ENCODE peak calls at places on chromosomes 16 and 17, in four cellular contexts. Q is pancreas, M is astrocyte of the spinal cord, K is BE2C. P is an unnamed sample.

GRCh38 chr16:84950906-84951305 is 60.4 kb downstream of the ZDHHC7 start:
- DNase-seq in M (no peak), K (peak; percentile 54), Q (no peak), P (peak; percentile 20)

GRCh38 chr16:48003226-48003907 is 152.4 kb downstream of the ABCC12 start:
- DNase-seq in Q (no peak), M (no peak), K (no peak), P (no peak)

GRCh38 chr17:81254955-81255717 is 16.0 kb downstream of the NDUFAF8 start:
- DNase-seq in K (peak; percentile 88), M (peak; percentile 79), Q (peak; percentile 76), P (peak; percentile 35)

GRCh38 chr17:15510361-15510760 is 42.9 kb upstream of the CDRT4 start:
- DNase-seq in M (peak; percentile 76), K (no peak), Q (no peak), P (no peak)

GRCh38 chr17:28499366-28499668 is 6.8 kb upstream of the FOXN1 start:
- DNase-seq in K (no peak), M (no peak), Q (no peak), P (no peak)

GRCh38 chr17:27475070-27475673 is 18.9 kb downstream of the KSR1 start:
- DNase-seq in M (no peak), Q (peak; percentile 42), K (no peak), P (no peak)

GRCh38 chr16:529012-529575 is 1.6 kb downstream of the CAPN15 start:
- DNase-seq in M (no peak), Q (no peak), K (no peak), P (no peak)

GRCh38 chr17:72358465-72358864 is 237.6 kb downstream of the SOX9 start:
- DNase-seq in K (no peak), Q (no peak), M (peak; percentile 73), P (peak; percentile 46)

GRCh38 chr16:11240636-11241473 is 15.1 kb downstream of the SOCS1 start:
- DNase-seq in M (no peak), Q (no peak), K (no peak), P (no peak)

GRCh38 chr16:75320435-75320834 is 69.0 kb upstream of the BCAR1 start:
- DNase-seq in Q (no peak), K (no peak), M (no peak), P (peak; percentile 18)

DNA sequence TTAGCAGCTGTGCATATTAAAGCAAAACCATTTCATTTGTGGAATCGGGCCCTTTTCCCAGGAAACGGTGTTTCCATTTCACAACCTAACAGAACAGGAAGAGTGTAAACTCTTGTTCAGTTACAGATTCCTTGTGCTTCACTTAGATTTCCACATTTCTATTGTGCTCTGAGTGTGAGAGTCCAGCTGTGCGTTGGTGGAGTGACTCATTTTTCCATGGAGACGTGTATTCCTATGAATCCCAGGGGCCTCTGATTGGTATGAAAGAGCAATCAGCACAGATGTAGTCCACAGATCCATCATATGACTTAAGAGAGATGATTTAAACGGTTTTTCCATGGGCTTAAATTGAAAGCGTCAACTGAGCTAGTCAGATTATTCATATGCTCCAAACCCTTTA is 13.3 kb upstream of the CAVIN1 start:
- DNase-seq in Q (no peak), M (peak; percentile 94), K (no peak), P (peak; percentile 77)
- H3K4me3 ChIP-seq in Q (no peak overlapping the region), M (no peak overlapping the region), K (no peak overlapping the region), P (no peak overlapping the region)

GRCh38 chr17:62892069-62892675 is 73.9 kb upstream of the TANC2 start:
- DNase-seq in K (no peak), M (no peak), Q (no peak), P (no peak)

GRCh38 chr17:62895650-62896301 is 70.3 kb upstream of the TANC2 start:
- DNase-seq in Q (no peak), K (no peak), M (no peak), P (no peak)

GRCh38 chr17:62891659-62892058 is 74.4 kb upstream of the TANC2 start:
- DNase-seq in Q (no peak), K (no peak), M (no peak), P (no peak)

GRCh38 chr17:62895256-62895649 is 70.8 kb upstream of the TANC2 start:
- DNase-seq in K (no peak), M (no peak), Q (no peak), P (no peak)

DNA sequence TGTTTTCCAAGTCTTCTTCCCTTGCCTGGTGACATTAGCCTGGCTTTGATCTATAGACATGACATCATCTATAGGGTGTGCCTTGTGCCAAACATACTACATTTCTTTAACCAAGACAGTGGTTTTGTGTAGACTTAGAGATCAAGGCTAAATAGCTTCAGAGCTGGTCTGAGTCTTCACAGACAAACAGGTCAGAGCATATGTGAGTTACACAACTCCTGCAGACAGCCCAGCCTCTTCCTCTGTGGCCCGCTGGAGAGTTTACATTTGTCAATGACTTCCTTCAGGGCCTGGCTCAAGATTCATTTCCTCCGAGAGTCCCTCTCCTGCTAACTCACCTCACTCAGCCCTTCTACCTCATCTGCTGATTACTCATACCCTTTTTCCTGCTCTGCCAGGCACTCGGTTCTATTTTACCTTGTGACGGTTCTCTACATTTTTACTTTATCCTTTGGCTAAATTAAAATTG is 73.1 kb upstream of the TANC2 start:
- DNase-seq in K (no peak), Q (no peak), M (peak; percentile 75), P (peak; percentile 66)
- H3K4me3 ChIP-seq in K (no peak overlapping the region), Q (no peak overlapping the region), M (no peak overlapping the region), P (no peak overlapping the region)

GRCh38 chr17:36939059-36939943 is 2.0 kb downstream of the LHX1 start:
- DNase-seq in M (no peak), K (no peak), Q (no peak), P (no peak)
- H3K4me3 ChIP-seq in M (no peak overlapping the region), K (no peak overlapping the region), Q (no peak overlapping the region), P (no peak overlapping the region)

DNA sequence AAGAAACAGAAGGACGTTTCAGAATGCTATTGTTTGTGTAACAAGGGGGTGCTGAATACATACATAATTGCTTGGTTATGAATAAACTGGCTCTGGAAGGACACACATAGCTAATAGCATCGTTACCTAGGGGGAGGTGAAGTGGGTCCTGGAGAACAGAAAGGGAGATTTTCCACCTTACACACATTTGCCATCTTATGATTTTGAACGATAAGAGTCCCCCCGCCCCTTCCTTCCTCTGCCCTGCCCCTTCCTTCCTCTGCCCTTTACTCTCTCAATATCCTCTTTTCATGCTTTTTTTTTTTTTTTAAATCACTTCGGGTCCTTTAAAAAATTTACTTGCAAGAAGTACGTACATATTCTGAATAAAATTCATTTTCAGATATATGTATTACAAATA is 902 bp upstream of the DHRS7B start:
- DNase-seq in K (no peak), M (no peak), Q (no peak), P (no peak)
- H3K4me3 ChIP-seq in K (no peak overlapping the region), M (no peak overlapping the region), Q (no peak overlapping the region), P (peak overlapping the region; percentile 79)

P was measured in MG63.